ENCODE peak calls at places on chromosomes 7 and 10, in four cellular contexts. S is aorta, X is A549, P is fibroblast of mammary gland. T is an unnamed sample.

GRCh38 chr10:97713351-97713827 is at the start of gene MARVELD1:
- DNase-seq in S (peak; percentile 90), X (peak; percentile 81), P (peak; percentile 77), T (peak; percentile 98)

GRCh38 chr10:35925511-35925910 is 283.4 kb upstream of the FZD8 start:
- DNase-seq in S (no peak), P (no peak), X (no peak), T (no peak)

GRCh38 chr10:127227027-127227426 is 30.6 kb upstream of the INSYN2A start:
- DNase-seq in S (no peak), X (no peak), P (no peak), T (no peak)

GRCh38 chr7:1873070-1873405 is 203.0 kb downstream of the ELFN1 start:
- DNase-seq in X (no peak), S (no peak), P (no peak), T (no peak)

GRCh38 chr10:70652761-70653657 is 19.3 kb upstream of the ADAMTS14 start:
- DNase-seq in P (peak; percentile 100), S (peak; percentile 79), X (no peak), T (peak; percentile 94)

GRCh38 chr10:89342219-89342966 is 14.6 kb downstream of the IFIT3 start:
- DNase-seq in X (peak; percentile 81), P (peak; percentile 96), S (peak; percentile 75), T (peak; percentile 83)

GRCh38 chr10:47423476-47423875 is 39.4 kb upstream of the ZNF488 start:
- DNase-seq in X (no peak), S (no peak), P (no peak), T (no peak)

GRCh38 chr7:129906700-129907099 is 46.1 kb downstream of the UBE2H start:
- DNase-seq in S (no peak), P (peak; percentile 46), X (peak; percentile 88), T (no peak)

GRCh38 chr10:124245191-124245590 is 151.8 kb upstream of the CHST15 start:
- DNase-seq in P (no peak), X (no peak), S (no peak), T (no peak)

GRCh38 chr7:134613623-134614347 is 32.9 kb upstream of the BPGM start:
- DNase-seq in S (peak; percentile 54), P (peak; percentile 99), X (peak; percentile 86), T (peak; percentile 72)

GRCh38 chr7:44138698-44139097 is 2.4 kb downstream of the MYL7 start:
- DNase-seq in X (no peak), S (peak; percentile 32), P (no peak), T (peak; percentile 15)

GRCh38 chr7:148715027-148715426 is 16.3 kb downstream of the CUL1 start:
- DNase-seq in P (no peak), S (no peak), X (no peak), T (no peak)
- H3K4me3 ChIP-seq in P (no peak overlapping the region), S (no peak overlapping the region), X (no peak overlapping the region), T (no peak overlapping the region)

GRCh38 chr10:117562220-117562619 is 19.7 kb downstream of the EMX2 start:
- DNase-seq in X (no peak), S (no peak), P (no peak), T (no peak)
- H3K4me3 ChIP-seq in X (no peak overlapping the region), S (no peak overlapping the region), P (no peak overlapping the region), T (no peak overlapping the region)

GRCh38 chr7:23020742-23021401 is 6.9 kb upstream of the HYCC1 start:
- DNase-seq in P (peak; percentile 97), S (peak; percentile 76), X (peak; percentile 7), T (peak; percentile 50)
- H3K4me3 ChIP-seq in P (no peak overlapping the region), S (no peak overlapping the region), X (no peak overlapping the region), T (no peak overlapping the region)

GRCh38 chr7:41882271-41882670 is 179.4 kb upstream of the INHBA start:
- DNase-seq in X (no peak), P (no peak), S (no peak), T (no peak)

GRCh38 chr7:41879424-41879823 is 176.5 kb upstream of the INHBA start:
- DNase-seq in X (no peak), S (no peak), P (no peak), T (peak; percentile 21)

GRCh38 chr7:41880107-41880506 is 177.2 kb upstream of the INHBA start:
- DNase-seq in X (no peak), S (no peak), P (peak; percentile 95), T (peak; percentile 88)

GRCh38 chr7:41882745-41883527 is 180.0 kb upstream of the INHBA start:
- DNase-seq in S (no peak), X (no peak), P (no peak), T (no peak)

DNA sequence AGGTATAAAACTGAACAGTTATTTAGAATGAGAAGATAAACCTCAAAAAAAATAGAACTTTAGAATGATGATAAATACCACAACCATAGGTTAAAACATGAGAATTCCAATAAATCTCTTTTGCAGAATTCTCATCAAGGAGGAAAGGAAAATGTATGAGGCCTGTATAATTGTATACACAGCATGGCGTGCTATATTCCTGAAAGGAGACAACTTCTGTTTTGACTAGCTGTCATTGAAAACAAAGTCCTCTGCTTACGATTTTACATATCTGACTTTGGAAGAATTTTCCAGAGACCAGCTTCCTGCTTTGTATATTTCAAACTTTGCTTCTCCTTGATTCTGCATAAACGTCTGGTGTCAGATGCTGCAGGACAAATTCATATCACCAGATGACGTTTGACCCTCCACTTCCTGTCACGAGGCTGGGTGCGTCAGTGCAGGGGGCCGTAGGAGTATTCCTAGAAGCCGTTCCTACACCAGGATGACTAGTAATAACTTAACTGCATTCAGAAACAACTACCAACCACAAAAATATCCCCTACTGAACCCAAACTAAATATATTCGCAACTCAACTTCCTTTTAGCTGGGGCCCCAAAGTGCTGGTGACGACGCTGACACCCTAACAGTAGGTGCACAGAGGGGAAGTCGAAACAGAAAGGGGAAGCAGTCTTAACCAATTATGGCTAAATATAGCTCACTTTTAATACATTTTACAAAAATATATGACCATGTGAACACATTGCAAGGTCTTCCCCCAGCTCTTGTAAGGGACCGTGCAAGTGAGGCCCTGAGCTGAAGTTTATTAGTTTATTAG is 178.6 kb upstream of the INHBA start:
- DNase-seq in X (no peak), P (no peak), S (peak; percentile 85), T (peak; percentile 60)
- H3K4me3 ChIP-seq in X (no peak overlapping the region), P (no peak overlapping the region), S (no peak overlapping the region), T (no peak overlapping the region)

GRCh38 chr7:157813741-157814661 is 477.2 kb downstream of the DNAJB6 start:
- DNase-seq in S (peak; percentile 29), X (no peak), P (no peak), T (no peak)
- H3K4me3 ChIP-seq in S (no peak overlapping the region), X (no peak overlapping the region), P (no peak overlapping the region), T (no peak overlapping the region)

DNA sequence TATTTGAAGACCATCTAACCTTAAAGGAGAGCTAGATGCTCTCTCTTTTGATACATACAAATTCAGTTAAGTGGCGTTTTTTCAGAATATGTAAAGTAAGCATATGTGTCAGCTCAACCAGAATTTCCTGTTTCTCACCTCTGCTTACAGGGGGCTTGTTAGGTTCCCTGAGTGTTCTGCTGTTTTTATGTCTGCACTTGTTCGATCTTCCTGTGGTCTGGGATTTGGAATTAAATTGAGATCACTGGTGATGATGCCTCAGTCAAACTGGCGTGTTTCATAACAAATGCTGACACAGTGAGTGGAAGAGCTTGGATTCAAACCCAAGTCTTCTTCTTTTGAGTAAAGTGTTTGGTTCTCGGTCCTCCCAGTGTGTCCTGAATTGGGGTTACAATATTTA is 348.3 kb upstream of the AKR1E2 start:
- DNase-seq in X (no peak), S (no peak), P (no peak), T (no peak)
- H3K4me3 ChIP-seq in X (no peak overlapping the region), S (no peak overlapping the region), P (no peak overlapping the region), T (no peak overlapping the region)

GRCh38 chr7:37352974-37353948 is 95.4 kb downstream of the ELMO1 start:
- DNase-seq in P (no peak), X (peak; percentile 9), S (peak; percentile 51), T (no peak)
- H3K4me3 ChIP-seq in P (no peak overlapping the region), X (no peak overlapping the region), S (no peak overlapping the region), T (no peak overlapping the region)

DNA sequence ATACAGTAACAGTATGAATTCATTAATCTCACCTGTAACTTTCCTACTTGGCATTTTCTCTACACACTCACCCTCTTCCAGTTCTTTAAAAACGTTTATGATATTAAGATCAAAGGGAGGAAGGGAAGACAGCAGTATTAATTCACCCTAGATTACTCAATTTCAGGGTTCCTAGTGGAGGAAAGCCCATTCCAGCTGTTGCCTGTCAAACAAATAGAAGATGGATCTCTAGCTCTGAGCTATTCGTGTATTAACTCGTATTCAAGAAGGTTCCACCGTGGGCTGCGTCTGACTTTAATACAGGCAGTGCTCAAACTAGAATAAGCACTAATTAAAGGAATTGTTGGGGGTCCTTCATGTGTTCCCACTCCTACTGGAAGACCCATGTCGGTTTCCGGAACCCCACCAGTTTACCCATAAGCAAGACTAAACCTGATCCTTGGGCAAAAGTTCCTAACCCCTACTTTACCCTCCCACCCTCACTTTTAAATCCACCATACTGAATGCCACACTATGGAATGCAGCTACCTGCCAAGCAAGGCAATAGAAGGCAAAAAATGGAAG is 2.1 kb downstream of the NANOS1 start:
- DNase-seq in X (no peak), P (no peak), S (no peak), T (no peak)
- H3K4me3 ChIP-seq in X (peak overlapping the region; percentile 83), P (no peak overlapping the region), S (no peak overlapping the region), T (no peak overlapping the region)

DNA sequence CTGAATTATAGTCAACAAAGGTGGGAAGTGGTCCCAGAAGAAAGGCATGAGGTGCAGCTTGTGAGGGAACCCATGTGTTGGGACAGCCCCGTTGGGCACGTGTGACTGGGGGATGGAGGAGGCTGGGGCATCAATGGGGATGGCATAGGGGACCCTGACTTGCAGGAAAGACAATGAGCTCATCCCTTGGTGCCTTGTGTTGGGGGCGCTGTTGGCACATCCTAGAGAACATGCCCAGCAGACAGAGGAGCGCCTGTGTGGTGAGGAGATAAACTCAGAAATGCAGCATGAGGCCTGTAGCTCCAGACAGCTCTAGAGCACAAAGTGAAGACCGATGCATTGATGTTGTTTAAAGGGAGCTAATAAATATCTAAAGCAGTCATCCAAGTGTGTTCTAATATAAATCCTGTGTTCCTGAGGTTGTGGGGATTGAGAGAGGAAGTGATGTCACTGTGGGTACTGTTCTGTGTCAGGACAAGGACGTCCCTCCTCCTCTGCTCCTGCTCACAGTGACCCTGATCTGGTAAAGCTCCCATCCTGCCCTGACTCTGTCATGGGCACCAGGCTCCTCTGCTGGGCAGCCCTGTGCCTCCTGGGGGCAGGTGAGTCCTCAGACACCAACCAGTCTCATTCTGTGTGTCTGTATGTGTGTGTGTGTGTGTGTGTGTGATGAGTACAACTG is 126.1 kb upstream of the PRSS58 start:
- DNase-seq in P (no peak), X (no peak), S (no peak), T (no peak)
- H3K4me3 ChIP-seq in P (no peak overlapping the region), X (no peak overlapping the region), S (no peak overlapping the region), T (peak overlapping the region; percentile 19)

T was measured in osteoblast.